ENCODE peak calls at places on chromosomes 12 and 14, in ten cellular contexts. Z is ovary, F is body of pancreas, J is fibroblast of lung, Q is HL-60, K is AG04450, N is heart right ventricle, E is OCI-LY7, X is GM13976, S is B cell. G is an unnamed sample.

GRCh38 chr14:76761849-76762616 is 765 bp downstream of the VASH1 start:
- DNase-seq in Z (peak; percentile 45), F (no peak), J (no peak), Q (no peak), K (no peak), N (no peak), E (no peak), X (no peak), S (no peak), G (no peak)

GRCh38 chr12:71128191-71128590 is 29.6 kb downstream of the TSPAN8 start:
- DNase-seq in Z (no peak), F (no peak), J (no peak), Q (no peak), K (no peak), N (no peak), E (no peak), X (no peak), S (no peak), G (no peak)

GRCh38 chr12:58044966-58045365 is 103.6 kb downstream of the ATP23 start:
- DNase-seq in Z (no peak), F (no peak), J (no peak), Q (no peak), K (no peak), N (no peak), E (no peak), X (no peak), S (no peak), G (no peak)

GRCh38 chr14:69464829-69465228 is 19.7 kb upstream of the PLEKHD1 start:
- DNase-seq in Z (no peak), F (no peak), J (peak; percentile 66), Q (no peak), K (peak; percentile 81), N (no peak), E (no peak), X (no peak), S (no peak), G (no peak)

GRCh38 chr12:49805409-49805808 is 22.8 kb downstream of the NCKAP5L start:
- DNase-seq in Z (peak; percentile 1), F (no peak), J (no peak), Q (no peak), K (no peak), N (no peak), E (no peak), X (no peak), S (no peak), G (no peak)

GRCh38 chr12:107133462-107133861 is 40.1 kb upstream of the CRY1 start:
- DNase-seq in Z (no peak), F (no peak), J (no peak), Q (no peak), K (no peak), N (no peak), E (no peak), X (no peak), S (no peak), G (no peak)

GRCh38 chr14:34714320-34715107 is at the start of gene CFL2:
- DNase-seq in Z (peak; percentile 87), F (peak; percentile 81), J (peak; percentile 65), Q (peak; percentile 59), K (no peak), N (peak; percentile 88), E (peak; percentile 79), X (peak; percentile 93), S (peak; percentile 74), G (peak; percentile 71)

GRCh38 chr12:20415013-20415412 is 46.7 kb downstream of the PDE3A start:
- DNase-seq in Z (no peak), F (no peak), J (peak; percentile 60), Q (no peak), K (no peak), N (no peak), E (no peak), X (no peak), S (no peak), G (no peak)

GRCh38 chr12:88237954-88238353 is 95.8 kb downstream of the TMTC3 start:
- DNase-seq in Z (no peak), F (no peak), J (peak; percentile 66), Q (peak; percentile 14), K (no peak), N (no peak), E (no peak), X (no peak), S (no peak), G (peak; percentile 8)

GRCh38 chr12:44446181-44446580 is 429.9 kb downstream of the NELL2 start:
- DNase-seq in Z (no peak), F (no peak), J (no peak), Q (no peak), K (no peak), N (no peak), E (no peak), X (no peak), S (no peak), G (no peak)

GRCh38 chr12:94145231-94145979 is 3.0 kb upstream of the PLXNC1 start:
- DNase-seq in Z (peak; percentile 51), F (no peak), J (peak; percentile 80), Q (peak; percentile 41), K (no peak), N (no peak), E (peak; percentile 56), X (no peak), S (no peak), G (no peak)

GRCh38 chr14:46344327-46344937 is 307.1 kb downstream of the RPL10L start:
- DNase-seq in Z (no peak), F (no peak), J (peak; percentile 3), Q (peak; percentile 12), K (no peak), N (no peak), E (peak; percentile 34), X (no peak), S (no peak), G (peak; percentile 1)

GRCh38 chr12:120971299-120972180 is 6.8 kb upstream of the HNF1A start:
- DNase-seq in Z (no peak), F (no peak), J (peak; percentile 70), Q (peak; percentile 82), K (peak; percentile 45), N (no peak), E (peak; percentile 83), X (peak; percentile 81), S (peak; percentile 42), G (peak; percentile 57)

GRCh38 chr12:61916856-61917255 is 343.3 kb upstream of the USP15 start:
- DNase-seq in Z (no peak), F (no peak), J (no peak), Q (no peak), K (no peak), N (no peak), E (no peak), X (no peak), S (no peak), G (no peak)

GRCh38 chr14:106522990-106523389 is 996.6 kb downstream of the TMEM121 start:
- DNase-seq in Z (no peak), F (no peak), J (no peak), Q (no peak), K (no peak), N (no peak), E (no peak), X (no peak), S (no peak), G (no peak)

GRCh38 chr14:106513302-106513701 is 986.9 kb downstream of the TMEM121 start:
- DNase-seq in Z (no peak), F (no peak), J (no peak), Q (no peak), K (no peak), N (no peak), E (no peak), X (no peak), S (no peak), G (no peak)

DNA sequence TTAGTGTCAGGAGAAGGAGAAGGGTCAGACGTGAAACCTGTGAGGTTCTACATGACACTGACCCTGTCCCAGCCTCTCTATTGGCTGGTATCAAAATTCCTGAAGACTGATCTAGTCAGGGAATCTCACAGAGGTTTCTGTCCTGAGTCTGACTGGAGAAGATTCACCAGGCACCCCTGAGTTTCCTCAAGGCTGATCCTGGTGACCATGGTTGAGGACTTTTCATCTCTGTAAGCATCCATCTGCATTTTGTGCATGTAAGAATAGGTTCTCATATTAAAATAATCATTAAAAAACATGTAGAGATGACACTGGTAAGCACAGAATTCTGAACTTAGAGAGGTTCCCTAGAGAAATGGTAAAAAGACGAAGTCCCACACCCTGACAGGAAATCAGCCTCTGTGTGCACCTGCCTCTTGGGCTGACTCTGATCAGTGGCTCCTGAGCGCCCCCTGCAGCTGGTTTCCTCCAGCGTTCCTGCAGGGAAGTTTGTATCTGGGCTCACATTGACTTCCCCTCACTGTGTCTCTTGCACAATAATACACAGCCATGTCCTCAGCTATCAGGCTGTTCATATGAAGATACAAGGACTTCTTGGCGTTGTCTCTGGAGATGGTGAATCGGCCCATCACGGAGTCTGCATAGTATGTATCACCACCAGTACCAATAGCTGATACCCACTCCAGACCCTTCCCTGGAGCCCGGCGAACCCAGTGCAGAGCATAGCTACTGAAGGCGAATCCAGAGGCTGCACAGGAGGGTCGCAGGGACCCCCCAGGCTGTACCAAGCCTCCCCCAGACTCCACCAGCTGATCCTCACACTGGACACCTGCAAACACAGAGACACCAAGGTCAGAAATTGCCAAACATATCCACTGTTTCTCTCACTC is 991.9 kb downstream of the TMEM121 start:
- DNase-seq in Z (no peak), F (peak; percentile 29), J (no peak), Q (peak; percentile 74), K (no peak), N (peak; percentile 43), E (peak; percentile 14), X (peak; percentile 41), S (peak; percentile 83), G (peak; percentile 94)
- TF ChIP-seq CTCF in Z (no peak), F (peak; percentile 16), J (no peak), Q (peak; percentile 20), K (no peak), N (no peak), E (peak; percentile 42), X (peak; percentile 63), S (peak; percentile 73), G (peak; percentile 91)

GRCh38 chr12:54622463-54623183 is 12.1 kb downstream of the LACRT start:
- DNase-seq in Z (no peak), F (no peak), J (peak; percentile 15), Q (no peak), K (no peak), N (no peak), E (no peak), X (no peak), S (no peak), G (no peak)
- TF ChIP-seq CTCF in Z (no peak), F (no peak), J (peak; percentile 32), Q (no peak), K (peak; percentile 44), N (no peak), E (peak; percentile 69), X (no peak), S (peak; percentile 58), G (peak; percentile 65)

DNA sequence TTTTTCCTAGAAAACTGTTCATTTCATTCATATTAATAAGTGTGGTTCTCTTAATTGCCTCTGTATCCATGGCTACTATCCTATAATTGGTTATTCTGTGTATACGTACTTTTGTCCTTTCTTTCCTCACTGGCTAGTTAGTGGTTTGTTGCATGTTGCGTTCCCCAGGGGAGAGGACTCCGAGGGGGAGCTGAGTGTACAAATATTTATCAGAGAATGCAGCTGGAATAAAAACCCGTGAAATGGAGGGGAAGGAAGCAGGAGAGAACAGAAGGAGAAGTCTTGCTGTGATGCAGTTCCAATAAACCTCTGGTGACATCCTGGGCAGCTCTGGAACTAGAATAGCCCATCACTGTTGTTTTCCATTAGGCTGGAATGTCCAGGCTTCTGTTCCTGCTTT is 117.1 kb upstream of the RGS6 start:
- DNase-seq in Z (no peak), F (no peak), J (no peak), Q (no peak), K (no peak), N (no peak), E (no peak), X (no peak), S (no peak), G (no peak)
- TF ChIP-seq CTCF in Z (no peak), F (no peak), J (no peak), Q (no peak), K (no peak), N (no peak), E (no peak), X (no peak), S (no peak), G (no peak)

GRCh38 chr14:94521375-94522114 is 12.3 kb upstream of the SERPINA12 start:
- DNase-seq in Z (no peak), F (no peak), J (no peak), Q (no peak), K (no peak), N (no peak), E (no peak), X (no peak), S (no peak), G (no peak)
- TF ChIP-seq CTCF in Z (no peak), F (no peak), J (no peak), Q (no peak), K (no peak), N (no peak), E (no peak), X (no peak), S (no peak), G (no peak)